ENCODE peak calls at places on chromosomes 6 and 20, in five cellular contexts. One of them, this sample, is unnamed.

GRCh38 chr6:149032599-149033405 is 284.7 kb upstream of the TAB2 start:
- DNase-seq in HEK293T: peak
- DNase-seq in ecto neural progenitor cell: no peak
- DNase-seq in adrenal gland: peak
- DNase-seq in T-helper 1 cell: peak
- DNase-seq in this sample: no peak

GRCh38 chr6:11552390-11552789 is 14.8 kb downstream of the TMEM170B start:
- DNase-seq in ecto neural progenitor cell: no peak
- DNase-seq in HEK293T: no peak
- DNase-seq in adrenal gland: no peak
- DNase-seq in T-helper 1 cell: no peak
- DNase-seq in this sample: no peak

GRCh38 chr6:168132531-168133184 is 53.6 kb upstream of the FRMD1 start:
- DNase-seq in T-helper 1 cell: no peak
- DNase-seq in ecto neural progenitor cell: peak
- DNase-seq in HEK293T: peak
- DNase-seq in adrenal gland: peak
- DNase-seq in this sample: no peak

GRCh38 chr6:34381086-34381485 is 11.4 kb downstream of the NUDT3 start:
- DNase-seq in HEK293T: no peak
- DNase-seq in adrenal gland: no peak
- DNase-seq in T-helper 1 cell: no peak
- DNase-seq in ecto neural progenitor cell: no peak
- DNase-seq in this sample: no peak

GRCh38 chr20:31496761-31497295 is 17.4 kb upstream of the HM13 start:
- DNase-seq in adrenal gland: peak
- DNase-seq in ecto neural progenitor cell: no peak
- DNase-seq in HEK293T: no peak
- DNase-seq in T-helper 1 cell: no peak
- DNase-seq in this sample: no peak

GRCh38 chr6:114121913-114122662 is 151.1 kb upstream of the HDAC2 start:
- DNase-seq in HEK293T: no peak
- DNase-seq in adrenal gland: no peak
- DNase-seq in ecto neural progenitor cell: no peak
- DNase-seq in T-helper 1 cell: no peak
- DNase-seq in this sample: no peak

GRCh38 chr20:13101276-13101675 is 92.5 kb downstream of the SPTLC3 start:
- DNase-seq in T-helper 1 cell: no peak
- DNase-seq in adrenal gland: no peak
- DNase-seq in ecto neural progenitor cell: no peak
- DNase-seq in HEK293T: no peak
- DNase-seq in this sample: no peak

GRCh38 chr6:32148289-32148688 is 3.5 kb downstream of the PRRT1 start:
- DNase-seq in ecto neural progenitor cell: peak
- DNase-seq in T-helper 1 cell: no peak
- DNase-seq in HEK293T: no peak
- DNase-seq in adrenal gland: no peak
- DNase-seq in this sample: no peak

GRCh38 chr6:71589254-71589653 is 297.1 kb upstream of the RIMS1 start:
- DNase-seq in HEK293T: no peak
- DNase-seq in T-helper 1 cell: no peak
- DNase-seq in adrenal gland: no peak
- DNase-seq in ecto neural progenitor cell: no peak
- DNase-seq in this sample: no peak

GRCh38 chr6:3284436-3284876 is 25.7 kb downstream of the PSMG4 start:
- DNase-seq in HEK293T: no peak
- DNase-seq in adrenal gland: peak
- DNase-seq in ecto neural progenitor cell: no peak
- DNase-seq in T-helper 1 cell: no peak
- DNase-seq in this sample: no peak

GRCh38 chr6:55557176-55557575 is 21.8 kb downstream of the HMGCLL1 start:
- DNase-seq in adrenal gland: no peak
- DNase-seq in HEK293T: no peak
- DNase-seq in T-helper 1 cell: no peak
- DNase-seq in ecto neural progenitor cell: no peak
- DNase-seq in this sample: no peak

GRCh38 chr6:155185544-155185943 is 78.3 kb upstream of the CLDN20 start:
- DNase-seq in HEK293T: no peak
- DNase-seq in adrenal gland: no peak
- DNase-seq in T-helper 1 cell: no peak
- DNase-seq in ecto neural progenitor cell: peak
- DNase-seq in this sample: no peak

GRCh38 chr6:95143408-95144180 is 433.7 kb upstream of the MANEA start:
- DNase-seq in adrenal gland: no peak
- DNase-seq in T-helper 1 cell: no peak
- DNase-seq in HEK293T: no peak
- DNase-seq in ecto neural progenitor cell: no peak
- DNase-seq in this sample: no peak

GRCh38 chr6:90610291-90610670 is 23.4 kb upstream of the MAP3K7 start:
- DNase-seq in adrenal gland: no peak
- DNase-seq in T-helper 1 cell: no peak
- DNase-seq in HEK293T: peak
- DNase-seq in ecto neural progenitor cell: no peak
- DNase-seq in this sample: no peak

GRCh38 chr6:152096863-152097496 is 289.5 kb downstream of the ESR1 start:
- DNase-seq in HEK293T: no peak
- DNase-seq in ecto neural progenitor cell: no peak
- DNase-seq in T-helper 1 cell: no peak
- DNase-seq in adrenal gland: no peak
- DNase-seq in this sample: no peak

GRCh38 chr6:54865091-54865631 is 18.6 kb downstream of the FAM83B start:
- DNase-seq in T-helper 1 cell: no peak
- DNase-seq in ecto neural progenitor cell: no peak
- DNase-seq in adrenal gland: no peak
- DNase-seq in HEK293T: no peak
- DNase-seq in this sample: no peak

GRCh38 chr20:52804455-52804966 is 167.6 kb upstream of the TSHZ2 start:
- DNase-seq in adrenal gland: peak
- DNase-seq in T-helper 1 cell: no peak
- DNase-seq in ecto neural progenitor cell: no peak
- DNase-seq in HEK293T: no peak
- DNase-seq in this sample: no peak

GRCh38 chr6:5053038-5053437 is 32.1 kb upstream of the PPP1R3G start:
- DNase-seq in ecto neural progenitor cell: no peak
- DNase-seq in T-helper 1 cell: no peak
- DNase-seq in adrenal gland: no peak
- DNase-seq in HEK293T: no peak
- DNase-seq in this sample: no peak

GRCh38 chr6:47145212-47145611 is 103.1 kb upstream of the ADGRF1 start:
- DNase-seq in T-helper 1 cell: no peak
- DNase-seq in ecto neural progenitor cell: no peak
- DNase-seq in HEK293T: no peak
- DNase-seq in adrenal gland: no peak
- DNase-seq in this sample: no peak

GRCh38 chr6:23089981-23090380 is 520.6 kb downstream of the HDGFL1 start:
- DNase-seq in HEK293T: no peak
- DNase-seq in T-helper 1 cell: no peak
- DNase-seq in adrenal gland: no peak
- DNase-seq in ecto neural progenitor cell: no peak
- DNase-seq in this sample: no peak

GRCh38 chr20:22796465-22797077 is 212.2 kb upstream of the FOXA2 start:
- DNase-seq in adrenal gland: no peak
- DNase-seq in ecto neural progenitor cell: no peak
- DNase-seq in T-helper 1 cell: no peak
- DNase-seq in HEK293T: no peak
- DNase-seq in this sample: no peak

GRCh38 chr20:3251806-3252205 is 12.8 kb upstream of the SLC4A11 start:
- DNase-seq in adrenal gland: peak
- DNase-seq in ecto neural progenitor cell: no peak
- DNase-seq in T-helper 1 cell: no peak
- DNase-seq in HEK293T: no peak
- DNase-seq in this sample: no peak

GRCh38 chr20:36872857-36873256 is 3.1 kb upstream of the TLDC2 start:
- DNase-seq in T-helper 1 cell: no peak
- DNase-seq in adrenal gland: no peak
- DNase-seq in ecto neural progenitor cell: no peak
- DNase-seq in HEK293T: no peak
- DNase-seq in this sample: no peak

GRCh38 chr6:168372871-168373270 is 53.3 kb upstream of the DACT2 start:
- DNase-seq in T-helper 1 cell: no peak
- DNase-seq in adrenal gland: no peak
- DNase-seq in ecto neural progenitor cell: no peak
- DNase-seq in HEK293T: no peak
- DNase-seq in this sample: no peak

GRCh38 chr6:166223091-166223490 is 55.4 kb upstream of the TBXT start:
- DNase-seq in HEK293T: no peak
- DNase-seq in adrenal gland: no peak
- DNase-seq in T-helper 1 cell: no peak
- DNase-seq in ecto neural progenitor cell: no peak
- DNase-seq in this sample: no peak

GRCh38 chr6:131037194-131037897 is 25.7 kb downstream of the EPB41L2 start:
- DNase-seq in T-helper 1 cell: no peak
- DNase-seq in adrenal gland: no peak
- DNase-seq in HEK293T: no peak
- DNase-seq in ecto neural progenitor cell: no peak
- DNase-seq in this sample: no peak

GRCh38 chr6:159966981-159967380 is 1.9 kb upstream of the IGF2R start:
- DNase-seq in adrenal gland: no peak
- DNase-seq in T-helper 1 cell: no peak
- DNase-seq in ecto neural progenitor cell: no peak
- DNase-seq in HEK293T: no peak
- DNase-seq in this sample: no peak

GRCh38 chr6:73308712-73309533 is 45.2 kb downstream of the DPPA5 start:
- DNase-seq in ecto neural progenitor cell: peak
- DNase-seq in T-helper 1 cell: no peak
- DNase-seq in HEK293T: no peak
- DNase-seq in adrenal gland: no peak
- DNase-seq in this sample: no peak

GRCh38 chr20:22887796-22888195 is 147.3 kb upstream of the SSTR4 start:
- DNase-seq in HEK293T: no peak
- DNase-seq in adrenal gland: no peak
- DNase-seq in ecto neural progenitor cell: no peak
- DNase-seq in T-helper 1 cell: no peak
- DNase-seq in this sample: no peak

GRCh38 chr20:1885254-1885653 is 10.0 kb upstream of the SIRPA start:
- DNase-seq in adrenal gland: no peak
- DNase-seq in ecto neural progenitor cell: no peak
- DNase-seq in T-helper 1 cell: no peak
- DNase-seq in HEK293T: no peak
- DNase-seq in this sample: no peak

GRCh38 chr6:36114798-36115408 is 15.4 kb upstream of the MAPK13 start:
- DNase-seq in adrenal gland: no peak
- DNase-seq in T-helper 1 cell: peak
- DNase-seq in ecto neural progenitor cell: no peak
- DNase-seq in HEK293T: no peak
- DNase-seq in this sample: peak

GRCh38 chr6:64580346-64580745 is 944.7 kb downstream of the PHF3 start:
- DNase-seq in adrenal gland: no peak
- DNase-seq in HEK293T: no peak
- DNase-seq in ecto neural progenitor cell: no peak
- DNase-seq in T-helper 1 cell: no peak
- DNase-seq in this sample: no peak

GRCh38 chr6:97053643-97054411 is 129.3 kb downstream of the KLHL32 start:
- DNase-seq in T-helper 1 cell: no peak
- DNase-seq in adrenal gland: no peak
- DNase-seq in HEK293T: no peak
- DNase-seq in ecto neural progenitor cell: no peak
- DNase-seq in this sample: no peak

GRCh38 chr6:51678905-51679620 is 408.4 kb downstream of the PKHD1 start:
- DNase-seq in adrenal gland: no peak
- DNase-seq in T-helper 1 cell: no peak
- DNase-seq in HEK293T: no peak
- DNase-seq in ecto neural progenitor cell: no peak
- DNase-seq in this sample: no peak

This sample was measured in effector memory CD8-positive, alpha-beta T cell.